ENCODE peak calls at places on chromosomes 4 and X, in four cellular contexts. C is HCT116, S is K562, E is HepG2. Q is an unnamed sample.

GRCh38 chr4:2742081-2742822 is 13.9 kb downstream of the TNIP2 start:
- DNase-seq in E (no peak), C (no peak), S (no peak), Q (no peak)

GRCh38 chrX:132565273-132565672 is 76.4 kb upstream of the MBNL3 start:
- DNase-seq in C (no peak), E (no peak), S (no peak), Q (no peak)

GRCh38 chrX:148310402-148311200 is 189.8 kb upstream of the AFF2 start:
- DNase-seq in C (no peak), S (no peak), E (no peak), Q (no peak)

GRCh38 chr4:177108708-177109107 is 201.0 kb upstream of the NEIL3 start:
- DNase-seq in C (no peak), E (no peak), S (no peak), Q (no peak)

GRCh38 chrX:95911062-95911461 is 773.6 kb upstream of the DIAPH2 start:
- DNase-seq in C (no peak), S (no peak), E (no peak), Q (no peak)

GRCh38 chr4:173057906-173058305 is 110.7 kb upstream of the GALNT7 start:
- DNase-seq in S (no peak), E (no peak), C (no peak), Q (no peak)

GRCh38 chrX:136665258-136665900 is 17.4 kb downstream of the CD40LG start:
- DNase-seq in C (no peak), E (no peak), S (no peak), Q (no peak)

GRCh38 chr4:149531861-149532260 is 283.8 kb downstream of the IQCM start:
- DNase-seq in S (no peak), C (no peak), E (no peak), Q (no peak)

GRCh38 chr4:87073570-87074470 is 139.0 kb downstream of the AFF1 start:
- DNase-seq in C (no peak), E (no peak), S (no peak), Q (no peak)

GRCh38 chr4:123505077-123505456 is 108.5 kb downstream of the SPRY1 start:
- DNase-seq in S (no peak), E (peak), C (no peak), Q (no peak)

GRCh38 chrX:15574017-15574416 is 26.7 kb downstream of the ACE2 start:
- DNase-seq in C (no peak), S (no peak), E (no peak), Q (no peak)

GRCh38 chr4:144788469-144788868 is 142.5 kb downstream of the HHIP start:
- DNase-seq in S (no peak), C (no peak), E (no peak), Q (no peak)

GRCh38 chr4:37441231-37442061 is 196.9 kb downstream of the NWD2 start:
- DNase-seq in E (peak), S (no peak), C (peak), Q (no peak)

GRCh38 chr4:3414421-3415279 is 27.1 kb upstream of the HGFAC start:
- DNase-seq in S (no peak), C (no peak), E (no peak), Q (no peak)

GRCh38 chr4:88818650-88819470 is 121.2 kb upstream of the NAP1L5 start:
- DNase-seq in E (peak), S (no peak), C (peak), Q (peak)

GRCh38 chr4:23929248-23929647 is 39.4 kb upstream of the PPARGC1A start:
- DNase-seq in E (no peak), C (no peak), S (no peak), Q (no peak)

GRCh38 chr4:155855897-155856296 is 10.2 kb downstream of the ASIC5 start:
- DNase-seq in S (no peak), E (no peak), C (no peak), Q (no peak)

GRCh38 chr4:2186133-2186864 is 55.6 kb downstream of the HAUS3 start:
- DNase-seq in C (peak), S (no peak), E (peak), Q (no peak)

GRCh38 chr4:6608758-6609414 is 31.6 kb upstream of the MRFAP1 start:
- DNase-seq in S (no peak), E (no peak), C (no peak), Q (no peak)

GRCh38 chr4:186957952-186958555 is 234.4 kb upstream of the FAT1 start:
- DNase-seq in S (no peak), C (no peak), E (no peak), Q (no peak)

GRCh38 chrX:114338870-114339269 is 245.0 kb upstream of the HTR2C start:
- DNase-seq in S (no peak), C (no peak), E (no peak), Q (no peak)

GRCh38 chr4:3248811-3249661 is at the start of gene MSANTD1:
- DNase-seq in C (no peak), E (no peak), S (peak), Q (no peak)

GRCh38 chrX:153983321-153983729 is 10.8 kb downstream of the TMEM187 start:
- DNase-seq in C (no peak), S (no peak), E (no peak), Q (no peak)

GRCh38 chrX:110683925-110684324 is 111.7 kb downstream of the CHRDL1 start:
- DNase-seq in E (no peak), S (no peak), C (no peak), Q (no peak)

GRCh38 chrX:16223385-16223784 is 56.1 kb downstream of the MAGEB17 start:
- DNase-seq in S (no peak), E (no peak), C (no peak), Q (no peak)

GRCh38 chrX:18574591-18574990 is 97.3 kb downstream of the RS1 start:
- DNase-seq in S (no peak), C (no peak), E (no peak), Q (no peak)

GRCh38 chr4:113665036-113665435 is 96.5 kb downstream of the CAMK2D start:
- DNase-seq in E (no peak), C (no peak), S (no peak), Q (no peak)

GRCh38 chrX:115560978-115561604 is at the start of gene PLS3:
- DNase-seq in S (no peak), E (peak), C (peak), Q (no peak)

GRCh38 chrX:43002526-43003203 is 224.7 kb upstream of the PPP1R2C start:
- DNase-seq in S (no peak), C (no peak), E (no peak), Q (no peak)

GRCh38 chr4:2356123-2357069 is 62.0 kb downstream of the ZFYVE28 start:
- DNase-seq in E (no peak), C (no peak), S (no peak), Q (no peak)

DNA sequence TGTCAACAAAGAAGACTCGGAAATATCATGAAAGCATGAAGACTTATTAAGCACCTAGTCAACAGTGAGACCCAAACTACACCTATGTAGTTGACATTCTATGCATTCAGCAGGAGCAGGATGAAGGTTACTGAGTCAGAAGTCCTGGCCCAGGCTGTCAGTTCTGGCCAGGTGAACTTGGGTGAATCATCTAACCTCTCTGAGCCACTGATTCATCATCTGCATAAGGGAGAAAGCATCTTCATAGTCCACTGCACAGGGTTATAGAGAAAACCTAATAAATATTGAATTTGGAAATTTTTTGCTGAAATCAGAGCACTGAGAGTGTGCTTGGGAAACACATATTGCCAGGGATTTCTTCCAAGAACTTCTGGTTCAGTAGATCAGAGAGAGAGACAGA is 296.0 kb upstream of the SFRP2 start:
- DNase-seq in S (no peak), E (no peak), C (no peak), Q (no peak)
- TF ChIP-seq TCF7L2 in S (no peak), E (no peak), C (no peak), Q (no peak)

GRCh38 chr4:129751646-129752045 is 655.7 kb downstream of the C4orf33 start:
- DNase-seq in E (no peak), C (no peak), S (no peak), Q (no peak)

GRCh38 chr4:129747756-129748155 is 651.8 kb downstream of the C4orf33 start:
- DNase-seq in E (no peak), C (no peak), S (no peak), Q (no peak)
- H3K4me3 ChIP-seq in E (no peak), C (no peak), S (no peak), Q (no peak)

GRCh38 chr4:118032691-118033090 is 1.6 kb upstream of the NDST3 start:
- DNase-seq in S (no peak), C (peak), E (no peak), Q (no peak)
- TF ChIP-seq REST in S (no peak), C (no peak), E (no peak), Q (no peak)

GRCh38 chrX:34866636-34867035 is 76.0 kb upstream of the FAM47B start:
- DNase-seq in C (no peak), S (no peak), E (no peak), Q (no peak)
- TF ChIP-seq TCF7L2 in C (no peak), S (no peak), E (no peak), Q (no peak)

DNA sequence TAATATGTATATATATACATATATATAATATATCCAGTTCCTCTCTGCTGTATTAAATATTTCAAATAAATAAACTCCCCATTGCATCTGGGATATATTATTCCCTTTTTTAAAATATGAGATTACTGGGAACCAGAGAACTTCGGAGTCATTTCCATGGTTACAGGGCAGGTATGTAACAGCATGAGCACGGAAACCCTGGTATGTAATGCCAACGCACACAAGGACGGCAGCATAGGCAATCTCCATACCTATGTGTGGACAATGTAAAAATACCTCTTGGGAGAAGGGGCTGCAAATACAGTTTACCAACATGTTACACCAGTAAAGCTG is 62.8 kb downstream of the NUDT10 start:
- DNase-seq in C (no peak), S (no peak), E (no peak), Q (no peak)
- H3K4me3 ChIP-seq in C (no peak), S (no peak), E (no peak), Q (no peak)

GRCh38 chrX:85906399-85906798 is 141.0 kb downstream of the CHM start:
- DNase-seq in S (no peak), E (peak), C (no peak), Q (no peak)

GRCh38 chrX:85905851-85906250 is 141.5 kb downstream of the CHM start:
- DNase-seq in E (no peak), S (no peak), C (no peak), Q (no peak)

GRCh38 chrX:85903692-85904471 is 143.5 kb downstream of the CHM start:
- DNase-seq in S (no peak), C (no peak), E (no peak), Q (no peak)

DNA sequence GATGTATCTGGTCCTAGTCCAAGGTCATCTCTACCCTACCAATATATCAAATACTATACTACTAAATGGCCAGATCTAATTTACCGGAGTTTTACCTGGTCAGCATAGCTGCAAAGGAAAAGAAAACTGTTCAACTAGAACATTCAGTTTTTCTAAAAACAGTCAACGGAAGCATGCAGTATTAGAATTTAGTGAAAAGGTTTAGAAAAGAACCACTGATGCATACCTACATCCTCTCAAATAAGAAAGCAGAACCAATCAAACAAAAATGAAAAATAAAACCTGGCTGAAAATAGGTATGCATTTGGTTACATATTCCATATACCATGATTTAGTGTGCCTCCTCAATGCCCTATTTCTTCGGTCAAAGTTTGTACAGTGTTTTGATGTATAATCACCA is 140.0 kb downstream of the CHM start:
- DNase-seq in E (no peak), S (no peak), C (no peak), Q (no peak)
- TF ChIP-seq REST in E (no peak), S (no peak), C (no peak), Q (no peak)